ENCODE peak calls at places on chromosomes 7 and 10, in nine cellular contexts. One of them, this sample, is unnamed.

GRCh38 chr10:13839430-13839986 is 252.7 kb downstream of the PRPF18 start:
- DNase-seq in fibroblast of the aortic adventitia: peak; percentile 78
- DNase-seq in cardiac fibroblast: peak; percentile 78
- DNase-seq in CD8-positive, alpha-beta T cell: no peak
- DNase-seq in GM06990: no peak
- DNase-seq in foreskin fibroblast: peak; percentile 82
- DNase-seq in A549: no peak
- DNase-seq in uterus: no peak
- DNase-seq in AG04450: peak; percentile 74
- DNase-seq in this sample: peak; percentile 75

GRCh38 chr7:24793982-24794648 is 36.9 kb upstream of the GSDME start:
- DNase-seq in fibroblast of the aortic adventitia: no peak
- DNase-seq in cardiac fibroblast: no peak
- DNase-seq in CD8-positive, alpha-beta T cell: no peak
- DNase-seq in GM06990: no peak
- DNase-seq in foreskin fibroblast: no peak
- DNase-seq in A549: no peak
- DNase-seq in uterus: no peak
- DNase-seq in AG04450: no peak
- DNase-seq in this sample: no peak

GRCh38 chr7:19117081-19117869 is at the start of gene TWIST1:
- DNase-seq in fibroblast of the aortic adventitia: peak; percentile 85
- DNase-seq in cardiac fibroblast: peak; percentile 98
- DNase-seq in CD8-positive, alpha-beta T cell: no peak
- DNase-seq in GM06990: no peak
- DNase-seq in foreskin fibroblast: peak; percentile 99
- DNase-seq in A549: peak; percentile 22
- DNase-seq in uterus: peak; percentile 76
- DNase-seq in AG04450: peak; percentile 86
- DNase-seq in this sample: peak; percentile 99

GRCh38 chr7:24926623-24927539 is 53.1 kb downstream of the OSBPL3 start:
- DNase-seq in fibroblast of the aortic adventitia: peak; percentile 84
- DNase-seq in cardiac fibroblast: peak; percentile 29
- DNase-seq in CD8-positive, alpha-beta T cell: no peak
- DNase-seq in GM06990: no peak
- DNase-seq in foreskin fibroblast: peak; percentile 48
- DNase-seq in A549: no peak
- DNase-seq in uterus: no peak
- DNase-seq in AG04450: peak; percentile 53
- DNase-seq in this sample: peak; percentile 94

GRCh38 chr10:27564381-27564780 is 60.3 kb downstream of the RAB18 start:
- DNase-seq in fibroblast of the aortic adventitia: no peak
- DNase-seq in cardiac fibroblast: no peak
- DNase-seq in CD8-positive, alpha-beta T cell: no peak
- DNase-seq in GM06990: no peak
- DNase-seq in foreskin fibroblast: no peak
- DNase-seq in A549: no peak
- DNase-seq in uterus: no peak
- DNase-seq in AG04450: no peak
- DNase-seq in this sample: no peak

GRCh38 chr7:120207037-120207436 is 65.9 kb upstream of the KCND2 start:
- DNase-seq in fibroblast of the aortic adventitia: no peak
- DNase-seq in cardiac fibroblast: no peak
- DNase-seq in CD8-positive, alpha-beta T cell: no peak
- DNase-seq in GM06990: no peak
- DNase-seq in foreskin fibroblast: no peak
- DNase-seq in A549: no peak
- DNase-seq in uterus: no peak
- DNase-seq in AG04450: no peak
- DNase-seq in this sample: no peak

GRCh38 chr10:11448545-11449244 is 162.8 kb downstream of the USP6NL start:
- DNase-seq in fibroblast of the aortic adventitia: no peak
- DNase-seq in cardiac fibroblast: no peak
- DNase-seq in CD8-positive, alpha-beta T cell: peak; percentile 25
- DNase-seq in GM06990: peak; percentile 59
- DNase-seq in foreskin fibroblast: no peak
- DNase-seq in A549: no peak
- DNase-seq in uterus: no peak
- DNase-seq in AG04450: no peak
- DNase-seq in this sample: no peak

GRCh38 chr10:11403116-11403515 is 208.3 kb downstream of the USP6NL start:
- DNase-seq in fibroblast of the aortic adventitia: no peak
- DNase-seq in cardiac fibroblast: no peak
- DNase-seq in CD8-positive, alpha-beta T cell: peak; percentile 79
- DNase-seq in GM06990: peak; percentile 34
- DNase-seq in foreskin fibroblast: no peak
- DNase-seq in A549: no peak
- DNase-seq in uterus: no peak
- DNase-seq in AG04450: no peak
- DNase-seq in this sample: no peak

GRCh38 chr10:43352951-43353350 is 18.5 kb upstream of the FXYD4 start:
- DNase-seq in fibroblast of the aortic adventitia: no peak
- DNase-seq in cardiac fibroblast: no peak
- DNase-seq in CD8-positive, alpha-beta T cell: no peak
- DNase-seq in GM06990: no peak
- DNase-seq in foreskin fibroblast: no peak
- DNase-seq in A549: no peak
- DNase-seq in uterus: no peak
- DNase-seq in AG04450: no peak
- DNase-seq in this sample: no peak

GRCh38 chr10:43354325-43354635 is 17.2 kb upstream of the FXYD4 start:
- DNase-seq in fibroblast of the aortic adventitia: no peak
- DNase-seq in cardiac fibroblast: no peak
- DNase-seq in CD8-positive, alpha-beta T cell: no peak
- DNase-seq in GM06990: no peak
- DNase-seq in foreskin fibroblast: no peak
- DNase-seq in A549: no peak
- DNase-seq in uterus: no peak
- DNase-seq in AG04450: no peak
- DNase-seq in this sample: no peak

GRCh38 chr10:43353495-43354324 is 17.7 kb upstream of the FXYD4 start:
- DNase-seq in fibroblast of the aortic adventitia: peak; percentile 35
- DNase-seq in cardiac fibroblast: no peak
- DNase-seq in CD8-positive, alpha-beta T cell: no peak
- DNase-seq in GM06990: no peak
- DNase-seq in foreskin fibroblast: no peak
- DNase-seq in A549: no peak
- DNase-seq in uterus: no peak
- DNase-seq in AG04450: no peak
- DNase-seq in this sample: no peak

GRCh38 chr10:43354879-43355380 is 16.5 kb upstream of the FXYD4 start:
- DNase-seq in fibroblast of the aortic adventitia: no peak
- DNase-seq in cardiac fibroblast: no peak
- DNase-seq in CD8-positive, alpha-beta T cell: no peak
- DNase-seq in GM06990: no peak
- DNase-seq in foreskin fibroblast: no peak
- DNase-seq in A549: no peak
- DNase-seq in uterus: no peak
- DNase-seq in AG04450: no peak
- DNase-seq in this sample: no peak

DNA sequence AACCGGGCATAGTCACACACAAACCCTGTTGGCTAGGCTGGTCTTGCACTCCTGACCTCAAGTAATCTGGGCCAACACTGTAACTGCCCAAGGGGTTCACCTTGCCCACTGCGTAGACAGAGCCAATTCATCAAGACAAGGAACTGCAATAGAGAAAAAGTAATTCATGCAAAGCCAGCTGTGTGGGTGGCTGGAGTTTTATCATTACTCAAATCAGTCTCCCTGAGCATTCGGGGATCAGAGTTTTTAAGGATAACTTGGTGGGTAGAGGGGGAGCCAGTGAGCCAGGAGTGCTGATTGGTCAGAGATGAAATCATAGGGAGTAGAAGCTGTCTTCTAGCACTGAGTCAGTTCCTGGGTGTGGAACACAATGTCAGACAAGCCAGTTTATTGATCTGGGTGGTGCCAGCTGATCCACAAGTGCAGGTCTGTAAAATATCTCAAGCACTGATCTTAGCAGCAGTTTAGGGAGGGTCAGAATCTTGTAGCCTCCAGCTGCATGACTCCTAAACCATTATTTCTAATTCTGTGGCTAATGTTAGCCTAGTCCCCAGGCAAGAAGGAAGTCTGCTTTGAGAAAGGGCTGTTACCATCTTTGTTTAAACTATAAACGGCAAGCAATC is 15.6 kb upstream of the FXYD4 start:
- DNase-seq in fibroblast of the aortic adventitia: peak; percentile 30
- DNase-seq in cardiac fibroblast: no peak
- DNase-seq in CD8-positive, alpha-beta T cell: no peak
- DNase-seq in GM06990: no peak
- DNase-seq in foreskin fibroblast: no peak
- DNase-seq in A549: no peak
- DNase-seq in uterus: no peak
- DNase-seq in AG04450: no peak
- DNase-seq in this sample: no peak
- TF ChIP-seq CTCF in fibroblast of the aortic adventitia: no peak
- TF ChIP-seq CTCF in cardiac fibroblast: no peak
- TF ChIP-seq CTCF in CD8-positive, alpha-beta T cell: no peak
- TF ChIP-seq CTCF in GM06990: no peak
- TF ChIP-seq CTCF in foreskin fibroblast: no peak
- TF ChIP-seq CTCF in A549: no peak
- TF ChIP-seq CTCF in uterus: no peak
- TF ChIP-seq CTCF in AG04450: no peak
- TF ChIP-seq CTCF in this sample: no peak

GRCh38 chr7:1457059-1457948 is 2.0 kb downstream of the MICALL2 start:
- DNase-seq in fibroblast of the aortic adventitia: no peak
- DNase-seq in cardiac fibroblast: no peak
- DNase-seq in CD8-positive, alpha-beta T cell: no peak
- DNase-seq in GM06990: no peak
- DNase-seq in foreskin fibroblast: no peak
- DNase-seq in A549: no peak
- DNase-seq in uterus: no peak
- DNase-seq in AG04450: no peak
- DNase-seq in this sample: no peak

GRCh38 chr7:1455241-1455939 is 3.9 kb downstream of the MICALL2 start:
- DNase-seq in fibroblast of the aortic adventitia: no peak
- DNase-seq in cardiac fibroblast: no peak
- DNase-seq in CD8-positive, alpha-beta T cell: no peak
- DNase-seq in GM06990: no peak
- DNase-seq in foreskin fibroblast: no peak
- DNase-seq in A549: no peak
- DNase-seq in uterus: no peak
- DNase-seq in AG04450: no peak
- DNase-seq in this sample: no peak

GRCh38 chr7:1457949-1458675 is 1.2 kb downstream of the MICALL2 start:
- DNase-seq in fibroblast of the aortic adventitia: peak; percentile 24
- DNase-seq in cardiac fibroblast: no peak
- DNase-seq in CD8-positive, alpha-beta T cell: no peak
- DNase-seq in GM06990: no peak
- DNase-seq in foreskin fibroblast: no peak
- DNase-seq in A549: no peak
- DNase-seq in uterus: no peak
- DNase-seq in AG04450: no peak
- DNase-seq in this sample: no peak

GRCh38 chr7:1454471-1455065 is 4.7 kb downstream of the MICALL2 start:
- DNase-seq in fibroblast of the aortic adventitia: no peak
- DNase-seq in cardiac fibroblast: peak; percentile 30
- DNase-seq in CD8-positive, alpha-beta T cell: no peak
- DNase-seq in GM06990: no peak
- DNase-seq in foreskin fibroblast: no peak
- DNase-seq in A549: no peak
- DNase-seq in uterus: no peak
- DNase-seq in AG04450: no peak
- DNase-seq in this sample: no peak

DNA sequence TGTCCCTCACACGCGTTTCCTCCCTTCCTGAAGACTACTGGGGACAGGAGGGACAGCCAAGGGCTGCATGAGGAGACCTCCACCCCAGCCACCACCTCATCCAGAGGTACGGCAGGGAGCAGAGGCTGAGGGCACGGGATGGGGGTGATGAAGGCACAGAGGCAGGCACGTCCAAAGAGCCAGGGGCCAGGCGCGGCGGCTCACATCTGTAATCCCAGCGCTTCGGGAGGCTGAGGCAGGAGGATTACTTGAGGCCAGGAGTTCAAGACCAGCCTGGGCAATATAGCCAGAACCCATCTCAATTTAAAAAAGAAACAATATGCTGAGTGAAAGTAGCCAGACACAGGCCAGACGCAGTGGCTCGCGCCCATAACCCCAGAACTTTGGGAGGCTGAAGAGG is 3.3 kb downstream of the MICALL2 start:
- DNase-seq in fibroblast of the aortic adventitia: no peak
- DNase-seq in cardiac fibroblast: no peak
- DNase-seq in CD8-positive, alpha-beta T cell: no peak
- DNase-seq in GM06990: no peak
- DNase-seq in foreskin fibroblast: no peak
- DNase-seq in A549: no peak
- DNase-seq in uterus: no peak
- DNase-seq in AG04450: no peak
- DNase-seq in this sample: no peak
- H3K4me3 ChIP-seq in fibroblast of the aortic adventitia: no peak overlapping the region
- H3K4me3 ChIP-seq in cardiac fibroblast: no peak overlapping the region
- H3K4me3 ChIP-seq in CD8-positive, alpha-beta T cell: no peak overlapping the region
- H3K4me3 ChIP-seq in GM06990: no peak overlapping the region
- H3K4me3 ChIP-seq in foreskin fibroblast: no peak overlapping the region
- H3K4me3 ChIP-seq in A549: no peak overlapping the region
- H3K4me3 ChIP-seq in uterus: no peak overlapping the region
- H3K4me3 ChIP-seq in AG04450: no peak overlapping the region
- H3K4me3 ChIP-seq in this sample: no peak overlapping the region

DNA sequence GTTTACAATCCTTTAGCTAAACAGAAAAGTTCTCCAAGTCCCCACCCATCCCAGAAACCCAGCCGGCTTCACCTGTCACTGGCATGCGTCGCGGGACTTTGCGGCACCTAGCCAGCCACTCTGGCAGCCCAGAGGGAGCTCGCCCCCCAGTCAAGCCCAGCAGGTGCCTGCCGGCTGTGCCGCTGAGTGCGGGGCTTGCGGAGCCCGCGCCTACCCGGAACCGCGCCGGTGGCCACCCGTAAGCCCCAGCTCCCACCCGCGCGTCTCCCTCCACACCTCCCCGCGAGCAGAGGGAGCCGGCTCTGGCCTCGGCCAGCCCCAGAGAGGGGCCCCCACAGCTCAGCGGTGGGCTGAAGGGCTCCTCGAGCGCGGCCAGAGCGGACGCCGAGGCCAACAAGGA is 446.1 kb downstream of the GRM8 start:
- DNase-seq in fibroblast of the aortic adventitia: no peak
- DNase-seq in cardiac fibroblast: no peak
- DNase-seq in CD8-positive, alpha-beta T cell: no peak
- DNase-seq in GM06990: no peak
- DNase-seq in foreskin fibroblast: no peak
- DNase-seq in A549: no peak
- DNase-seq in uterus: no peak
- DNase-seq in AG04450: no peak
- DNase-seq in this sample: no peak
- TF ChIP-seq CTCF in fibroblast of the aortic adventitia: no peak
- TF ChIP-seq CTCF in cardiac fibroblast: no peak
- TF ChIP-seq CTCF in CD8-positive, alpha-beta T cell: no peak
- TF ChIP-seq CTCF in GM06990: no peak
- TF ChIP-seq CTCF in foreskin fibroblast: no peak
- TF ChIP-seq CTCF in A549: no peak
- TF ChIP-seq CTCF in uterus: no peak
- TF ChIP-seq CTCF in AG04450: no peak
- TF ChIP-seq CTCF in this sample: no peak

DNA sequence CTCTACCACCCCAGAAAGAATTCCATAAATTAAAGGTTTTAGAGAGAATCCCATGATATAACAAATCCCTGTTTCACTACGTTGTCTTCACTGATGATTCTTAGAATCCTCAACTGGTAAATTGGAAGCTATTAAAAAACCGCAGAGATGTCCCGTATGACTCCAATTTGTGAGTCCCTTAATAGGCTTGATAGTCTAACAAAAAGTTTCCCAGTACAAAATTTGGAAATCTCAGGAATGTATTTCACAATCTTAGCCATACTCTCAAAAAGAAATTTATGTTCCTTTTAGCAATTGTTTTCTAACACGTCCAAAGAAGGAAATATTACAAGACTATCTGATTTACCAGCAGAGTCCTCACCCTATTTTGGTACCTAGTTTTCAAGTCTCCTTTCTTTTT is 2.5 kb downstream of the TES start:
- DNase-seq in fibroblast of the aortic adventitia: peak; percentile 63
- DNase-seq in cardiac fibroblast: peak; percentile 68
- DNase-seq in CD8-positive, alpha-beta T cell: no peak
- DNase-seq in GM06990: no peak
- DNase-seq in foreskin fibroblast: no peak
- DNase-seq in A549: no peak
- DNase-seq in uterus: no peak
- DNase-seq in AG04450: no peak
- DNase-seq in this sample: peak; percentile 91
- H3K4me3 ChIP-seq in fibroblast of the aortic adventitia: no peak overlapping the region
- H3K4me3 ChIP-seq in cardiac fibroblast: peak overlapping the region; percentile 75
- H3K4me3 ChIP-seq in CD8-positive, alpha-beta T cell: peak overlapping the region; percentile 86
- H3K4me3 ChIP-seq in GM06990: peak overlapping the region; percentile 84
- H3K4me3 ChIP-seq in foreskin fibroblast: peak overlapping the region; percentile 85
- H3K4me3 ChIP-seq in A549: peak overlapping the region; percentile 89
- H3K4me3 ChIP-seq in uterus: peak overlapping the region; percentile 55
- H3K4me3 ChIP-seq in AG04450: peak overlapping the region; percentile 80
- H3K4me3 ChIP-seq in this sample: peak overlapping the region; percentile 78